ENCODE peak calls at places on chromosomes 3 and 15, in eight cellular contexts. One of them, this sample, is unnamed.

GRCh38 chr15:51816615-51817014 is 12.8 kb upstream of the TMOD3 start:
- DNase-seq in SK-N-SH: no peak
- DNase-seq in Peyer's patch: no peak
- DNase-seq in PC-3: no peak
- DNase-seq in heart right ventricle: no peak
- DNase-seq in thoracic aorta: no peak
- DNase-seq in uterus: no peak
- DNase-seq in fibroblast of lung: no peak
- DNase-seq in this sample: no peak

GRCh38 chr15:100740105-100740504 is 137.7 kb downstream of the ASB7 start:
- DNase-seq in SK-N-SH: no peak
- DNase-seq in Peyer's patch: no peak
- DNase-seq in PC-3: no peak
- DNase-seq in heart right ventricle: no peak
- DNase-seq in thoracic aorta: no peak
- DNase-seq in uterus: no peak
- DNase-seq in fibroblast of lung: no peak
- DNase-seq in this sample: no peak

GRCh38 chr15:57460208-57460816 is 84.0 kb downstream of the CGNL1 start:
- DNase-seq in SK-N-SH: no peak
- DNase-seq in Peyer's patch: no peak
- DNase-seq in PC-3: no peak
- DNase-seq in heart right ventricle: no peak
- DNase-seq in thoracic aorta: no peak
- DNase-seq in uterus: no peak
- DNase-seq in fibroblast of lung: no peak
- DNase-seq in this sample: no peak

GRCh38 chr3:171797265-171797679 is 13.0 kb downstream of the PLD1 start:
- DNase-seq in SK-N-SH: no peak
- DNase-seq in Peyer's patch: no peak
- DNase-seq in PC-3: no peak
- DNase-seq in heart right ventricle: no peak
- DNase-seq in thoracic aorta: no peak
- DNase-seq in uterus: no peak
- DNase-seq in fibroblast of lung: no peak
- DNase-seq in this sample: no peak

GRCh38 chr15:85504739-85505676 is 124.6 kb downstream of the AKAP13 start:
- DNase-seq in SK-N-SH: peak; percentile 24
- DNase-seq in Peyer's patch: no peak
- DNase-seq in PC-3: peak; percentile 73
- DNase-seq in heart right ventricle: peak; percentile 72
- DNase-seq in thoracic aorta: no peak
- DNase-seq in uterus: no peak
- DNase-seq in fibroblast of lung: peak; percentile 58
- DNase-seq in this sample: no peak

GRCh38 chr3:18987862-18988447 is 160.4 kb upstream of the KCNH8 start:
- DNase-seq in SK-N-SH: no peak
- DNase-seq in Peyer's patch: no peak
- DNase-seq in PC-3: peak; percentile 78
- DNase-seq in heart right ventricle: no peak
- DNase-seq in thoracic aorta: no peak
- DNase-seq in uterus: no peak
- DNase-seq in fibroblast of lung: no peak
- DNase-seq in this sample: no peak

GRCh38 chr3:115857518-115858136 is 234.3 kb downstream of the GAP43 start:
- DNase-seq in SK-N-SH: no peak
- DNase-seq in Peyer's patch: no peak
- DNase-seq in PC-3: no peak
- DNase-seq in heart right ventricle: no peak
- DNase-seq in thoracic aorta: no peak
- DNase-seq in uterus: no peak
- DNase-seq in fibroblast of lung: peak; percentile 35
- DNase-seq in this sample: no peak

GRCh38 chr3:160200328-160200727 is 24.9 kb upstream of the C3orf80 start:
- DNase-seq in SK-N-SH: no peak
- DNase-seq in Peyer's patch: no peak
- DNase-seq in PC-3: no peak
- DNase-seq in heart right ventricle: no peak
- DNase-seq in thoracic aorta: no peak
- DNase-seq in uterus: no peak
- DNase-seq in fibroblast of lung: no peak
- DNase-seq in this sample: no peak

GRCh38 chr3:105956311-105956710 is 87.5 kb upstream of the CBLB start:
- DNase-seq in SK-N-SH: no peak
- DNase-seq in Peyer's patch: no peak
- DNase-seq in PC-3: peak; percentile 43
- DNase-seq in heart right ventricle: no peak
- DNase-seq in thoracic aorta: no peak
- DNase-seq in uterus: no peak
- DNase-seq in fibroblast of lung: no peak
- DNase-seq in this sample: no peak

GRCh38 chr15:55627730-55628368 is 39.7 kb upstream of the PYGO1 start:
- DNase-seq in SK-N-SH: no peak
- DNase-seq in Peyer's patch: no peak
- DNase-seq in PC-3: peak; percentile 91
- DNase-seq in heart right ventricle: no peak
- DNase-seq in thoracic aorta: no peak
- DNase-seq in uterus: no peak
- DNase-seq in fibroblast of lung: peak; percentile 93
- DNase-seq in this sample: no peak

GRCh38 chr15:41424809-41425208 is 7.9 kb downstream of the RTF1 start:
- DNase-seq in SK-N-SH: no peak
- DNase-seq in Peyer's patch: no peak
- DNase-seq in PC-3: no peak
- DNase-seq in heart right ventricle: no peak
- DNase-seq in thoracic aorta: no peak
- DNase-seq in uterus: no peak
- DNase-seq in fibroblast of lung: no peak
- DNase-seq in this sample: no peak

GRCh38 chr3:167091186-167091585 is 288.9 kb downstream of the ZBBX start:
- DNase-seq in SK-N-SH: no peak
- DNase-seq in Peyer's patch: no peak
- DNase-seq in PC-3: peak; percentile 66
- DNase-seq in heart right ventricle: no peak
- DNase-seq in thoracic aorta: no peak
- DNase-seq in uterus: no peak
- DNase-seq in fibroblast of lung: no peak
- DNase-seq in this sample: no peak

GRCh38 chr3:164208846-164209245 is 869.5 kb downstream of the SI start:
- DNase-seq in SK-N-SH: no peak
- DNase-seq in Peyer's patch: no peak
- DNase-seq in PC-3: no peak
- DNase-seq in heart right ventricle: no peak
- DNase-seq in thoracic aorta: no peak
- DNase-seq in uterus: no peak
- DNase-seq in fibroblast of lung: no peak
- DNase-seq in this sample: no peak

GRCh38 chr15:70521576-70522322 is 241.6 kb downstream of the UACA start:
- DNase-seq in SK-N-SH: no peak
- DNase-seq in Peyer's patch: no peak
- DNase-seq in PC-3: no peak
- DNase-seq in heart right ventricle: no peak
- DNase-seq in thoracic aorta: no peak
- DNase-seq in uterus: no peak
- DNase-seq in fibroblast of lung: no peak
- DNase-seq in this sample: no peak

GRCh38 chr3:62371032-62371734 is 2.2 kb downstream of the FEZF2 start:
- DNase-seq in SK-N-SH: peak; percentile 41
- DNase-seq in Peyer's patch: no peak
- DNase-seq in PC-3: no peak
- DNase-seq in heart right ventricle: no peak
- DNase-seq in thoracic aorta: no peak
- DNase-seq in uterus: no peak
- DNase-seq in fibroblast of lung: no peak
- DNase-seq in this sample: no peak

GRCh38 chr3:120855665-120856437 is 52.2 kb upstream of the STXBP5L start:
- DNase-seq in SK-N-SH: no peak
- DNase-seq in Peyer's patch: no peak
- DNase-seq in PC-3: peak; percentile 82
- DNase-seq in heart right ventricle: peak; percentile 8
- DNase-seq in thoracic aorta: peak; percentile 13
- DNase-seq in uterus: peak; percentile 69
- DNase-seq in fibroblast of lung: peak; percentile 97
- DNase-seq in this sample: no peak

GRCh38 chr3:43319364-43319763 is 33.0 kb downstream of the SNRK start:
- DNase-seq in SK-N-SH: no peak
- DNase-seq in Peyer's patch: no peak
- DNase-seq in PC-3: no peak
- DNase-seq in heart right ventricle: peak; percentile 45
- DNase-seq in thoracic aorta: no peak
- DNase-seq in uterus: no peak
- DNase-seq in fibroblast of lung: no peak
- DNase-seq in this sample: no peak

GRCh38 chr15:66845266-66845785 is 143.3 kb downstream of the SMAD6 start:
- DNase-seq in SK-N-SH: no peak
- DNase-seq in Peyer's patch: peak; percentile 25
- DNase-seq in PC-3: no peak
- DNase-seq in heart right ventricle: no peak
- DNase-seq in thoracic aorta: no peak
- DNase-seq in uterus: no peak
- DNase-seq in fibroblast of lung: no peak
- DNase-seq in this sample: no peak

GRCh38 chr3:33440328-33440577 is at the start of gene UBP1:
- DNase-seq in SK-N-SH: peak; percentile 96
- DNase-seq in Peyer's patch: peak; percentile 100
- DNase-seq in PC-3: no peak
- DNase-seq in heart right ventricle: no peak
- DNase-seq in thoracic aorta: no peak
- DNase-seq in uterus: no peak
- DNase-seq in fibroblast of lung: no peak
- DNase-seq in this sample: no peak

GRCh38 chr3:191373327-191373726 is 43.0 kb upstream of the UTS2B start:
- DNase-seq in SK-N-SH: no peak
- DNase-seq in Peyer's patch: no peak
- DNase-seq in PC-3: peak; percentile 60
- DNase-seq in heart right ventricle: no peak
- DNase-seq in thoracic aorta: no peak
- DNase-seq in uterus: no peak
- DNase-seq in fibroblast of lung: no peak
- DNase-seq in this sample: no peak

GRCh38 chr3:191366675-191367074 is 36.3 kb upstream of the UTS2B start:
- DNase-seq in SK-N-SH: no peak
- DNase-seq in Peyer's patch: no peak
- DNase-seq in PC-3: no peak
- DNase-seq in heart right ventricle: no peak
- DNase-seq in thoracic aorta: no peak
- DNase-seq in uterus: no peak
- DNase-seq in fibroblast of lung: peak; percentile 66
- DNase-seq in this sample: no peak

GRCh38 chr3:191372122-191372521 is 41.8 kb upstream of the UTS2B start:
- DNase-seq in SK-N-SH: no peak
- DNase-seq in Peyer's patch: no peak
- DNase-seq in PC-3: no peak
- DNase-seq in heart right ventricle: no peak
- DNase-seq in thoracic aorta: no peak
- DNase-seq in uterus: no peak
- DNase-seq in fibroblast of lung: no peak
- DNase-seq in this sample: no peak

GRCh38 chr3:191369081-191370010 is 39.0 kb upstream of the UTS2B start:
- DNase-seq in SK-N-SH: no peak
- DNase-seq in Peyer's patch: no peak
- DNase-seq in PC-3: no peak
- DNase-seq in heart right ventricle: no peak
- DNase-seq in thoracic aorta: no peak
- DNase-seq in uterus: no peak
- DNase-seq in fibroblast of lung: no peak
- DNase-seq in this sample: no peak
- H3K9me3 ChIP-seq in SK-N-SH: no peaks in the 10 kb centered on the region
- H3K9me3 ChIP-seq in Peyer's patch: no peaks in the 10 kb centered on the region
- H3K9me3 ChIP-seq in PC-3: no peaks in the 10 kb centered on the region
- H3K9me3 ChIP-seq in heart right ventricle: no peaks in the 10 kb centered on the region
- H3K9me3 ChIP-seq in thoracic aorta: no peaks in the 10 kb centered on the region
- H3K9me3 ChIP-seq in uterus: no peaks in the 10 kb centered on the region
- H3K9me3 ChIP-seq in fibroblast of lung: no peaks in the 10 kb centered on the region
- H3K9me3 ChIP-seq in this sample: no peaks in the 10 kb centered on the region

DNA sequence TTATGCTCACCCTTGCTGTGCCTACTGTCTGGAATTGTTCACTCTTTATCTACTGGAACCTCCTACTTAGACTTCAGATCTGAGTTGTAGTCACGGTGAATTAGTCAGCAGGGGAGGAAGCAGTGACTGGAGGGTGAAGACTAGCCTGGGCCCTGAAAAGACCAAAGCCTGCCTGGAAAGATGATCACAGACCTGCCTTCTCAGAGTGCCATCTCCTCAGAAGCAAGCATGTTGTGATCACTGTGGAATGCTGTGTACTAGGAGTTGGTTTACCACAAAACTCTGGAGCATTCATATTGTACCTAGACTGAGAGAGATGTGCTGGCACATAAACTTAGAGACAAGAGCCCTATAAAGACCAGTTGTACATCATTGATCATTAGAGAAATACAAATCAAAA is 100.7 kb upstream of the SCN10A start:
- DNase-seq in SK-N-SH: no peak
- DNase-seq in Peyer's patch: no peak
- DNase-seq in PC-3: no peak
- DNase-seq in heart right ventricle: no peak
- DNase-seq in thoracic aorta: no peak
- DNase-seq in uterus: no peak
- DNase-seq in fibroblast of lung: peak; percentile 22
- DNase-seq in this sample: no peak
- H3K9me3 ChIP-seq in SK-N-SH: no peaks in the 10 kb centered on the region
- H3K9me3 ChIP-seq in Peyer's patch: no peaks in the 10 kb centered on the region
- H3K9me3 ChIP-seq in PC-3: no peaks in the 10 kb centered on the region
- H3K9me3 ChIP-seq in heart right ventricle: no peaks in the 10 kb centered on the region
- H3K9me3 ChIP-seq in thoracic aorta: no peaks in the 10 kb centered on the region
- H3K9me3 ChIP-seq in uterus: no peaks in the 10 kb centered on the region
- H3K9me3 ChIP-seq in fibroblast of lung: no peaks in the 10 kb centered on the region
- H3K9me3 ChIP-seq in this sample: no peaks in the 10 kb centered on the region

DNA sequence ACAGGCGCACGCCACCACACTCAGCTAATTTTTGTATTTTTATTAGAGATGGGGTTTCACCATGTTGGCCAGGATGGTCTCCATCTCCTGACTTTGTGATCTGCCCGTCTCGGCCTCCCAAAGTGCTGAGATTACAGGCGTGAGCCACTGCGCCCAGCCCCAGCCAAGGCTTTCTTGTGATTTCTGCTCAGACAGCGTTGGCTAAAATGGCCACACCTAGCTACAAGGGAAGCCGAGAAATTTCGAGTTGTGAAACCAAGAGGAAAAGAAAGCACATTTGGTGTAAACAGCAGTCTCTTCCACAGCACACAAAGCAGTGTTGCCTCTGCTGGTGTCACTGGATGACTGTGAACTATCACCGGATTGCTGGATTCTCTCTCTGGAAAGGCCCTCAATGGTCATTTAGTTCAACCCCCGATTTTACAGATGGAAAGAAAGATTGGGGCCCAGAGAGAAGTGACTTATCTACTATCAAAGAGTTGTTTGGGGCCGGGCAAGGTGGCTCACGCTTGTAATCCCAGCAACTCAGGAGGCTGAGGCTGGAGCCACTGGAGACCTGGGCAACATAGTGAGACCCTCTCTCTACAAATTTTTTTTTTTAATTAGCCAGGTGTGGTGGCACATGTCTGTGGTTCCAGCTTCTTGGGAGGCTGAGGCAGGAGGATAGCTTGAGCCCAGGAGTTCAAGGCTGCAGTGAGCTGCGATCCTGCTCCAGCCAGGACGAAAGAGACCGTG is 5.4 kb upstream of the USP3 start:
- DNase-seq in SK-N-SH: no peak
- DNase-seq in Peyer's patch: no peak
- DNase-seq in PC-3: no peak
- DNase-seq in heart right ventricle: no peak
- DNase-seq in thoracic aorta: no peak
- DNase-seq in uterus: no peak
- DNase-seq in fibroblast of lung: no peak
- DNase-seq in this sample: no peak
- H3K9me3 ChIP-seq in SK-N-SH: no peaks in the 10 kb centered on the region
- H3K9me3 ChIP-seq in Peyer's patch: no peaks in the 10 kb centered on the region
- H3K9me3 ChIP-seq in PC-3: no peaks in the 10 kb centered on the region
- H3K9me3 ChIP-seq in heart right ventricle: no peaks in the 10 kb centered on the region
- H3K9me3 ChIP-seq in thoracic aorta: no peaks in the 10 kb centered on the region
- H3K9me3 ChIP-seq in uterus: no peaks in the 10 kb centered on the region
- H3K9me3 ChIP-seq in fibroblast of lung: no peaks in the 10 kb centered on the region
- H3K9me3 ChIP-seq in this sample: no peaks in the 10 kb centered on the region

GRCh38 chr15:33226559-33227181 is 32.2 kb upstream of the FMN1 start:
- DNase-seq in SK-N-SH: peak; percentile 32
- DNase-seq in Peyer's patch: no peak
- DNase-seq in PC-3: peak; percentile 81
- DNase-seq in heart right ventricle: peak; percentile 59
- DNase-seq in thoracic aorta: no peak
- DNase-seq in uterus: no peak
- DNase-seq in fibroblast of lung: peak; percentile 45
- DNase-seq in this sample: peak; percentile 19
- H3K9me3 ChIP-seq in SK-N-SH: no peaks in the 10 kb centered on the region
- H3K9me3 ChIP-seq in Peyer's patch: no peaks in the 10 kb centered on the region
- H3K9me3 ChIP-seq in PC-3: no peaks in the 10 kb centered on the region
- H3K9me3 ChIP-seq in heart right ventricle: no peaks in the 10 kb centered on the region
- H3K9me3 ChIP-seq in thoracic aorta: no peaks in the 10 kb centered on the region
- H3K9me3 ChIP-seq in uterus: no peaks in the 10 kb centered on the region
- H3K9me3 ChIP-seq in fibroblast of lung: no peaks in the 10 kb centered on the region
- H3K9me3 ChIP-seq in this sample: no peaks in the 10 kb centered on the region